ENCODE peak calls at places on chromosomes 6 and 20, in seven cellular contexts. S is Right ventricle myocardium superior; P is activated T-cell treated with anti-CD3 and anti-CD28 coated beads, Interleukin-2, amount 50 U/mL, for 4 hours; T is H9; J is IMR-90; Q is endothelial cell; L is H1. I is an unnamed sample.

GRCh38 chr6:81215092-81215432 is 537.4 kb downstream of the TENT5A start:
- DNase-seq in J (no peak), T (peak), Q (no peak), S (no peak), P (no peak), L (no peak), I (no peak)

GRCh38 chr6:125001684-125002083 is 39.4 kb downstream of the RNF217 start:
- DNase-seq in Q (no peak), T (no peak), P (no peak), J (no peak), S (no peak), L (no peak), I (no peak)

GRCh38 chr6:43758617-43759050 is 11.4 kb upstream of the VEGFA start:
- DNase-seq in J (no peak), S (no peak), Q (peak), L (no peak), P (no peak), T (peak), I (no peak)

GRCh38 chr20:33503564-33503963 is 13.7 kb downstream of the CBFA2T2 start:
- DNase-seq in S (no peak), J (no peak), T (no peak), L (no peak), Q (no peak), P (no peak), I (no peak)

GRCh38 chr6:24357336-24358218 is at the start of gene DCDC2:
- DNase-seq in L (no peak), S (no peak), T (peak), J (no peak), P (peak), Q (peak), I (no peak)

GRCh38 chr20:24773751-24774201 is 175.3 kb upstream of the CST7 start:
- DNase-seq in T (peak), P (no peak), J (peak), L (no peak), Q (no peak), S (no peak), I (no peak)

GRCh38 chr6:12967686-12968085 is 251.1 kb downstream of the PHACTR1 start:
- DNase-seq in J (no peak), Q (no peak), T (no peak), L (no peak), S (no peak), P (no peak), I (no peak)

GRCh38 chr20:32285621-32286334 is 8.3 kb downstream of the KIF3B start:
- DNase-seq in S (no peak), J (peak), P (peak), T (no peak), Q (no peak), L (no peak), I (no peak)

GRCh38 chr20:16106191-16106849 is 466.9 kb downstream of the KIF16B start:
- DNase-seq in S (no peak), T (no peak), L (no peak), Q (no peak), P (no peak), J (no peak), I (no peak)

GRCh38 chr20:2420510-2420909 is 39.8 kb downstream of the TGM6 start:
- DNase-seq in P (no peak), J (no peak), Q (no peak), L (no peak), S (no peak), T (no peak), I (no peak)

GRCh38 chr6:39029156-39030011 is 19.2 kb upstream of the GLP1R start:
- DNase-seq in T (peak), S (no peak), L (no peak), J (no peak), Q (peak), P (peak), I (peak)

GRCh38 chr6:44662461-44663121 is 275.1 kb downstream of the CDC5L start:
- DNase-seq in P (no peak), S (no peak), L (peak), T (peak), Q (no peak), J (no peak), I (no peak)

GRCh38 chr6:93749191-93749590 is 329.8 kb upstream of the EPHA7 start:
- DNase-seq in T (no peak), J (no peak), P (no peak), S (no peak), L (no peak), Q (no peak), I (no peak)

GRCh38 chr6:168307011-168307694 is 12.4 kb downstream of the DACT2 start:
- DNase-seq in Q (no peak), L (no peak), T (no peak), J (no peak), P (no peak), S (no peak), I (no peak)

GRCh38 chr6:111483736-111484654 is 977 bp upstream of the REV3L start:
- DNase-seq in S (peak), L (peak), P (peak), Q (peak), J (peak), T (peak), I (peak)